ENCODE peak calls at places on chromosome 14, in eight cellular contexts. K, I, G, N, Y, X, W and D are unnamed samples.

GRCh38 chr14:64834965-64835364 is 44.7 kb downstream of the SPTB start:
- DNase-seq in K (no peak), I (no peak), G (no peak), N (no peak), Y (no peak), X (no peak), W (no peak), D (no peak)

GRCh38 chr14:32896979-32897723 is 41.5 kb upstream of the NPAS3 start:
- DNase-seq in K (no peak), I (no peak), G (no peak), N (no peak), Y (no peak), X (no peak), W (no peak), D (no peak)

GRCh38 chr14:72892103-72892878 is 1.6 kb downstream of the DPF3 start:
- DNase-seq in K (no peak), I (peak; percentile 30), G (no peak), N (peak; percentile 13), Y (no peak), X (no peak), W (no peak), D (no peak)

GRCh38 chr14:95659986-95660385 is 26.2 kb upstream of the TCL1B start:
- DNase-seq in K (no peak), I (no peak), G (no peak), N (no peak), Y (no peak), X (no peak), W (no peak), D (no peak)

GRCh38 chr14:85175556-85175955 is 354.4 kb upstream of the FLRT2 start:
- DNase-seq in K (no peak), I (no peak), G (no peak), N (no peak), Y (no peak), X (no peak), W (no peak), D (no peak)

GRCh38 chr14:39704581-39704980 is 272.3 kb upstream of the FBXO33 start:
- DNase-seq in K (no peak), I (no peak), G (no peak), N (no peak), Y (no peak), X (no peak), W (no peak), D (no peak)

GRCh38 chr14:105864651-105865265 is 338.4 kb downstream of the TMEM121 start:
- DNase-seq in K (peak; percentile 54), I (no peak), G (no peak), N (peak; percentile 9), Y (no peak), X (no peak), W (no peak), D (peak; percentile 8)

GRCh38 chr14:106129274-106129673 is 602.9 kb downstream of the TMEM121 start:
- DNase-seq in K (no peak), I (no peak), G (no peak), N (no peak), Y (no peak), X (no peak), W (no peak), D (no peak)

GRCh38 chr14:100407376-100408102 is 84.4 kb downstream of the SLC25A47 start:
- DNase-seq in K (no peak), I (no peak), G (no peak), N (no peak), Y (no peak), X (no peak), W (no peak), D (no peak)

GRCh38 chr14:95855606-95856005 is 21.0 kb upstream of the TUNAR start:
- DNase-seq in K (no peak), I (no peak), G (no peak), N (no peak), Y (no peak), X (no peak), W (no peak), D (no peak)

GRCh38 chr14:88535149-88535548 is 19.7 kb downstream of the PTPN21 start:
- DNase-seq in K (no peak), I (peak; percentile 75), G (no peak), N (peak; percentile 52), Y (peak; percentile 23), X (no peak), W (no peak), D (no peak)

GRCh38 chr14:31357279-31357678 is 63.1 kb downstream of the HEATR5A start:
- DNase-seq in K (no peak), I (no peak), G (no peak), N (no peak), Y (no peak), X (no peak), W (no peak), D (no peak)

GRCh38 chr14:21526672-21527319 is 650 bp upstream of the SALL2 start:
- DNase-seq in K (no peak), I (no peak), G (no peak), N (no peak), Y (no peak), X (no peak), W (no peak), D (no peak)

GRCh38 chr14:65847065-65847847 is 434.7 kb downstream of the FUT8 start:
- DNase-seq in K (no peak), I (peak; percentile 43), G (no peak), N (peak; percentile 47), Y (no peak), X (no peak), W (no peak), D (no peak)
- H3K4me1 ChIP-seq in K (peaks cover 37% of the 10 kb centered on the region), I (no peaks in the 10 kb centered on the region), G (no peaks in the 10 kb centered on the region), N (peaks cover 16% of the 10 kb centered on the region), Y (no peaks in the 10 kb centered on the region), X (no peaks in the 10 kb centered on the region), W (no peaks in the 10 kb centered on the region), D (no peaks in the 10 kb centered on the region)

DNA sequence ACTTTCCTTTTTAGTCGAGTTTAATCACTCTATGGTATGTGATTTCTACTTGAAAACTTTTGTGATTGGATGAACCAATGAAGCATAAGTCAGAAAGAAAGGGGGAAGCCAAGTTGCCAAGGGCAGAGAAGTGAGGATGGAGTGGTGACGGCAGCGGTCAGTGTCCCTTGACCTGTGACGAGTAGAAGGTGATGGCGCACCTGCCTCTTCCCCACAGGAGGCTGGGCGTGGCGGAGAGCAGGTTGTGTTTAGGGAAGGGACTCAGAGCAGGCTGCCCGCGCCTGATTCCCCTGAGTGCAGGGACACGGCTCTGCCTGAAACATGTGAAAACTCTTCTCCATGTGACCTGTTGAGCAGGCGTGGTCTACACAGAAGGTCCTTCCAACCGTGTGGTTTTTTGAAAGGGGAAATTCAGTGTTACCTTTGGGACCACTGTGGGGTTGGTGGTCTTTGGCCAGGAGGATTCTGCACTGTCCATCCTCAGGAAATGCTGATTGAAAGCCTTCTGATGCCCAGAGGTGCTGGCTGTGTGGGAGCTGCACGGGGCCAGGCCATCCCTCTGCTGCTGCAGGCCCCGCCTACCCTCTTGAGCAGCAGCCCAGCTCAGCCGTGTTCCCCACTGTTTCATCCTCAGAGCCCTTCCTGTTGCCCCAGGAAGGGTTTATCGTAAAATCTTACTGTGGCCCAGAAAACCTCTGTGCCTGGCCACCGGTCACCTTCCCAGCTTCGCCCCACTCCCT is 23.5 kb upstream of the AMN start:
- DNase-seq in K (no peak), I (peak; percentile 32), G (no peak), N (no peak), Y (no peak), X (no peak), W (no peak), D (no peak)
- TF ChIP-seq POLR2A in K (no peak), I (no peak), G (no peak), N (no peak), Y (no peak), X (no peak), W (no peak), D (no peak)

GRCh38 chr14:25069889-25070288 is 19.9 kb upstream of the STXBP6 start:
- DNase-seq in K (no peak), I (no peak), G (no peak), N (no peak), Y (no peak), X (no peak), W (no peak), D (no peak)

DNA sequence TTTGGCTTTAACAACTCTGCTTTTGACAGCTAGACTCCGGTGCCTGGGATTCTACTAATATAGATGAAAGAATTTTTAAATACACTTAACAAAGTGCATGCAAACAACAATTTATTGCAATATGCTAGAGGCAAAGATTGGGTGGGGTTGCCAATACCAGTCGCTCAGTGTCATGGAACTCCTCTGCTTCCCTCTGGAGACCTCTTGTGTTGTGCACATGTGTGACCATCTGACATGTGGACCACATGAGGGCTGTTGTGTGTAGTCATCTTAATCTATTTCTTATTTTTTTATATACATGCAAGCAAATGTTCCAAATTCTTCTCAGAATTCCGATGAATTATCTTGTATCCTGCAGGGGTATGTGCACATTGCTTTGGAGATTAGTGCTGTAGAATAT is 24.2 kb upstream of the STXBP6 start:
- DNase-seq in K (no peak), I (no peak), G (no peak), N (no peak), Y (no peak), X (no peak), W (no peak), D (no peak)
- H3K4me1 ChIP-seq in K (no peaks in the 10 kb centered on the region), I (no peaks in the 10 kb centered on the region), G (no peaks in the 10 kb centered on the region), N (peaks cover 4% of the 10 kb centered on the region), Y (no peaks in the 10 kb centered on the region), X (no peaks in the 10 kb centered on the region), W (no peaks in the 10 kb centered on the region), D (no peaks in the 10 kb centered on the region)

GRCh38 chr14:68949236-68949965 is 29.7 kb downstream of the ACTN1 start:
- DNase-seq in K (no peak), I (no peak), G (peak; percentile 45), N (no peak), Y (no peak), X (no peak), W (no peak), D (no peak)

GRCh38 chr14:68950111-68950510 is 29.0 kb downstream of the ACTN1 start:
- DNase-seq in K (no peak), I (no peak), G (peak; percentile 16), N (no peak), Y (peak; percentile 67), X (no peak), W (no peak), D (no peak)

GRCh38 chr14:68951800-68952540 is 27.1 kb downstream of the ACTN1 start:
- DNase-seq in K (peak; percentile 41), I (no peak), G (peak; percentile 83), N (no peak), Y (no peak), X (no peak), W (no peak), D (no peak)

GRCh38 chr14:68952544-68953535 is 26.3 kb downstream of the ACTN1 start:
- DNase-seq in K (peak; percentile 57), I (no peak), G (peak; percentile 59), N (no peak), Y (no peak), X (no peak), W (no peak), D (peak; percentile 53)

DNA sequence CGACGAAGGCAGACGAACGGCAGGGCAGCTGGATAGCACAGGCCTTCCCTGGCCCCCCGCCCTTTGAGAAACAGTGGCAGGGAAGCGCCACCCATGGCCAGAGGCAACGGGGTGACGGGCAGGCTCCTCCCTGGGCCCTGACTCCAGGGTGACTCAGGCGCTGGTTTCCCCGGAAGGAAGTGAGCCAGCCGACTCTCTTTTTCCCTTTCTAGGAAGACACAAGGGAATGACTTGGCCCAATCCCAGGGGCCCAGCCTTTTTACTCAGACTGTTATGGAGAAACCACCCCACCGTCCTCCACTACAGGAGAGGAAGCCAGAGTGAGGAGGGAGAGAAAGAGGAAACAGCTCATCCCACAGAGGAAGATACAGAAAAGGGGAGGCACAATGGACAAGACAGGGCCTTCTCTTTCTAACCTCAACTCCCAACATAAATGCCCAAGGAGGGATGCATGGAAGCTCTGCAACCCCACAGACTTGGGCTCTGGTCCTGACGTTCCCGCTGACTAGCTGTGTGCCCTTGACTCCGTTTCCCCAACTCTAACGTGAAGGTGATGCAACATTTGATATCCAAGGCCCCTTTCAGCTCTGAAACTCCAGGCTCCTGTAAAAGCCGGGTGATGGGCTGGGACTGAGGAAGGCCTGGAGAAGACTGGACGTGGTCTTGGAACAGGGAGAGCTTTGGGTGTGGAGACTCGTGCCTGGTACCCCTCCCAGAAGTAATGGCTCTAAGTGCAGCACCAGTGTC is 27.9 kb downstream of the ACTN1 start:
- DNase-seq in K (peak; percentile 82), I (peak; percentile 86), G (peak; percentile 88), N (peak; percentile 59), Y (peak; percentile 95), X (no peak), W (peak; percentile 63), D (peak; percentile 81)
- TF ChIP-seq POLR2A in K (no peak), I (no peak), G (no peak), N (no peak), Y (no peak), X (no peak), W (no peak), D (no peak)